ENCODE peak calls at places on chromosomes 5 and 9, in five cellular contexts. T is H7; K is activated T-helper 1 cell treated with anti-CD3 and anti-CD28 coated beads, Interleukin-2, amount 50 U/mL, for 16 hours; V is amygdala; Z is BE2C. R is an unnamed sample.

GRCh38 chr5:108615216-108615615 is 132.5 kb upstream of the FER start:
- DNase-seq in T (no peak), K (no peak), V (no peak), Z (no peak), R (no peak)

GRCh38 chr5:41835625-41836024 is 34.6 kb downstream of the OXCT1 start:
- DNase-seq in T (no peak), K (no peak), V (peak), Z (peak), R (peak)

GRCh38 chr9:107484117-107484723 is 5.3 kb downstream of the KLF4 start:
- DNase-seq in T (peak), K (no peak), V (peak), Z (peak), R (peak)

GRCh38 chr5:126416266-126416925 is 6.8 kb upstream of the GRAMD2B start:
- DNase-seq in T (no peak), K (no peak), V (no peak), Z (no peak), R (no peak)

GRCh38 chr9:122832194-122832593 is 3.8 kb upstream of the PDCL start:
- DNase-seq in T (no peak), K (no peak), V (no peak), Z (no peak), R (no peak)

GRCh38 chr5:133900498-133901270 is 67.7 kb downstream of the C5orf15 start:
- DNase-seq in T (no peak), K (no peak), V (no peak), Z (peak), R (no peak)

GRCh38 chr5:61790678-61791077 is 458.6 kb downstream of the ZSWIM6 start:
- DNase-seq in T (no peak), K (no peak), V (no peak), Z (no peak), R (peak)

GRCh38 chr9:36319806-36320205 is 61.6 kb upstream of the GNE start:
- DNase-seq in T (no peak), K (no peak), V (no peak), Z (no peak), R (no peak)

GRCh38 chr9:89522261-89522978 is 24.5 kb upstream of the SEMA4D start:
- DNase-seq in T (no peak), K (peak), V (no peak), Z (no peak), R (no peak)

GRCh38 chr5:79728396-79728795 is 38.8 kb downstream of the CMYA5 start:
- DNase-seq in T (no peak), K (no peak), V (no peak), Z (no peak), R (no peak)

GRCh38 chr9:117149996-117150395 is 264.9 kb downstream of the ASTN2 start:
- DNase-seq in T (no peak), K (no peak), V (no peak), Z (no peak), R (no peak)

R was measured in endodermal cell.